ENCODE peak calls at places on chromosomes 4 and X, in eight cellular contexts. One of them, this sample, is unnamed.

GRCh38 chr4:121655320-121656268 is 41.2 kb downstream of the ANXA5 start:
- DNase-seq in MM.1S: no peak
- DNase-seq in GM20000: no peak
- DNase-seq in B cell: no peak
- DNase-seq in GM23338: no peak
- DNase-seq in testis: no peak
- DNase-seq in left ventricle myocardium inferior: no peak
- DNase-seq in nephron progenitor cell: no peak
- DNase-seq in this sample: no peak

GRCh38 chr4:113636877-113637276 is 124.7 kb downstream of the CAMK2D start:
- DNase-seq in MM.1S: peak; percentile 78
- DNase-seq in GM20000: no peak
- DNase-seq in B cell: peak; percentile 54
- DNase-seq in GM23338: no peak
- DNase-seq in testis: no peak
- DNase-seq in left ventricle myocardium inferior: no peak
- DNase-seq in nephron progenitor cell: no peak
- DNase-seq in this sample: no peak

GRCh38 chrX:19981987-19982386 is 8.9 kb downstream of the BCLAF3 start:
- DNase-seq in MM.1S: no peak
- DNase-seq in GM20000: no peak
- DNase-seq in B cell: no peak
- DNase-seq in GM23338: no peak
- DNase-seq in testis: no peak
- DNase-seq in left ventricle myocardium inferior: no peak
- DNase-seq in nephron progenitor cell: no peak
- DNase-seq in this sample: no peak

GRCh38 chr4:25030283-25031076 is at the start of gene LGI2:
- DNase-seq in MM.1S: peak; percentile 50
- DNase-seq in GM20000: peak; percentile 33
- DNase-seq in B cell: no peak
- DNase-seq in GM23338: peak; percentile 63
- DNase-seq in testis: peak; percentile 65
- DNase-seq in left ventricle myocardium inferior: peak; percentile 52
- DNase-seq in nephron progenitor cell: peak; percentile 81
- DNase-seq in this sample: peak; percentile 24

GRCh38 chr4:38034986-38035882 is 75.0 kb downstream of the PTTG2 start:
- DNase-seq in MM.1S: peak; percentile 73
- DNase-seq in GM20000: peak; percentile 69
- DNase-seq in B cell: no peak
- DNase-seq in GM23338: peak; percentile 91
- DNase-seq in testis: peak; percentile 64
- DNase-seq in left ventricle myocardium inferior: no peak
- DNase-seq in nephron progenitor cell: no peak
- DNase-seq in this sample: peak; percentile 70

GRCh38 chr4:145732416-145732815 is 52.5 kb downstream of the C4orf51 start:
- DNase-seq in MM.1S: no peak
- DNase-seq in GM20000: no peak
- DNase-seq in B cell: no peak
- DNase-seq in GM23338: peak; percentile 34
- DNase-seq in testis: no peak
- DNase-seq in left ventricle myocardium inferior: no peak
- DNase-seq in nephron progenitor cell: no peak
- DNase-seq in this sample: no peak

GRCh38 chrX:66045894-66046293 is 6.0 kb upstream of the VSIG4 start:
- DNase-seq in MM.1S: no peak
- DNase-seq in GM20000: no peak
- DNase-seq in B cell: no peak
- DNase-seq in GM23338: no peak
- DNase-seq in testis: no peak
- DNase-seq in left ventricle myocardium inferior: no peak
- DNase-seq in nephron progenitor cell: no peak
- DNase-seq in this sample: no peak

GRCh38 chrX:7272301-7272700 is 124.3 kb upstream of the PUDP start:
- DNase-seq in MM.1S: no peak
- DNase-seq in GM20000: no peak
- DNase-seq in B cell: no peak
- DNase-seq in GM23338: no peak
- DNase-seq in testis: no peak
- DNase-seq in left ventricle myocardium inferior: no peak
- DNase-seq in nephron progenitor cell: no peak
- DNase-seq in this sample: no peak

GRCh38 chr4:155433636-155434360 is 57.0 kb upstream of the MAP9 start:
- DNase-seq in MM.1S: no peak
- DNase-seq in GM20000: no peak
- DNase-seq in B cell: no peak
- DNase-seq in GM23338: no peak
- DNase-seq in testis: no peak
- DNase-seq in left ventricle myocardium inferior: no peak
- DNase-seq in nephron progenitor cell: no peak
- DNase-seq in this sample: no peak

GRCh38 chr4:121794505-121795192 is 6.5 kb upstream of the EXOSC9 start:
- DNase-seq in MM.1S: no peak
- DNase-seq in GM20000: no peak
- DNase-seq in B cell: no peak
- DNase-seq in GM23338: peak; percentile 51
- DNase-seq in testis: no peak
- DNase-seq in left ventricle myocardium inferior: no peak
- DNase-seq in nephron progenitor cell: no peak
- DNase-seq in this sample: no peak

GRCh38 chrX:102697506-102697905 is 14.7 kb upstream of the GPRASP2 start:
- DNase-seq in MM.1S: no peak
- DNase-seq in GM20000: no peak
- DNase-seq in B cell: no peak
- DNase-seq in GM23338: no peak
- DNase-seq in testis: no peak
- DNase-seq in left ventricle myocardium inferior: no peak
- DNase-seq in nephron progenitor cell: no peak
- DNase-seq in this sample: no peak

GRCh38 chrX:25204182-25204581 is 188.4 kb upstream of the ARX start:
- DNase-seq in MM.1S: no peak
- DNase-seq in GM20000: no peak
- DNase-seq in B cell: no peak
- DNase-seq in GM23338: no peak
- DNase-seq in testis: no peak
- DNase-seq in left ventricle myocardium inferior: no peak
- DNase-seq in nephron progenitor cell: no peak
- DNase-seq in this sample: no peak

GRCh38 chrX:25202827-25203226 is 187.1 kb upstream of the ARX start:
- DNase-seq in MM.1S: no peak
- DNase-seq in GM20000: no peak
- DNase-seq in B cell: no peak
- DNase-seq in GM23338: no peak
- DNase-seq in testis: no peak
- DNase-seq in left ventricle myocardium inferior: no peak
- DNase-seq in nephron progenitor cell: no peak
- DNase-seq in this sample: no peak

GRCh38 chrX:25207803-25208202 is 192.0 kb upstream of the ARX start:
- DNase-seq in MM.1S: no peak
- DNase-seq in GM20000: no peak
- DNase-seq in B cell: no peak
- DNase-seq in GM23338: no peak
- DNase-seq in testis: no peak
- DNase-seq in left ventricle myocardium inferior: no peak
- DNase-seq in nephron progenitor cell: no peak
- DNase-seq in this sample: no peak

GRCh38 chrX:25206761-25207160 is 191.0 kb upstream of the ARX start:
- DNase-seq in MM.1S: no peak
- DNase-seq in GM20000: no peak
- DNase-seq in B cell: no peak
- DNase-seq in GM23338: no peak
- DNase-seq in testis: no peak
- DNase-seq in left ventricle myocardium inferior: no peak
- DNase-seq in nephron progenitor cell: no peak
- DNase-seq in this sample: no peak
- TF ChIP-seq CTCF in MM.1S: no peak
- TF ChIP-seq CTCF in GM20000: no peak
- TF ChIP-seq CTCF in B cell: no peak
- TF ChIP-seq CTCF in GM23338: no peak
- TF ChIP-seq CTCF in testis: no peak
- TF ChIP-seq CTCF in left ventricle myocardium inferior: no peak
- TF ChIP-seq CTCF in nephron progenitor cell: no peak
- TF ChIP-seq CTCF in this sample: no peak

GRCh38 chr4:153159728-153160221 is 44.5 kb upstream of the TRIM2 start:
- DNase-seq in MM.1S: no peak
- DNase-seq in GM20000: no peak
- DNase-seq in B cell: no peak
- DNase-seq in GM23338: no peak
- DNase-seq in testis: no peak
- DNase-seq in left ventricle myocardium inferior: no peak
- DNase-seq in nephron progenitor cell: no peak
- DNase-seq in this sample: no peak

GRCh38 chr4:153161599-153161971 is 42.7 kb upstream of the TRIM2 start:
- DNase-seq in MM.1S: no peak
- DNase-seq in GM20000: no peak
- DNase-seq in B cell: no peak
- DNase-seq in GM23338: no peak
- DNase-seq in testis: no peak
- DNase-seq in left ventricle myocardium inferior: no peak
- DNase-seq in nephron progenitor cell: no peak
- DNase-seq in this sample: no peak

GRCh38 chr4:153156263-153156662 is 48.0 kb upstream of the TRIM2 start:
- DNase-seq in MM.1S: no peak
- DNase-seq in GM20000: no peak
- DNase-seq in B cell: no peak
- DNase-seq in GM23338: peak; percentile 71
- DNase-seq in testis: no peak
- DNase-seq in left ventricle myocardium inferior: no peak
- DNase-seq in nephron progenitor cell: peak; percentile 28
- DNase-seq in this sample: no peak

GRCh38 chr4:153160856-153161598 is 43.2 kb upstream of the TRIM2 start:
- DNase-seq in MM.1S: no peak
- DNase-seq in GM20000: no peak
- DNase-seq in B cell: no peak
- DNase-seq in GM23338: no peak
- DNase-seq in testis: no peak
- DNase-seq in left ventricle myocardium inferior: no peak
- DNase-seq in nephron progenitor cell: no peak
- DNase-seq in this sample: no peak

DNA sequence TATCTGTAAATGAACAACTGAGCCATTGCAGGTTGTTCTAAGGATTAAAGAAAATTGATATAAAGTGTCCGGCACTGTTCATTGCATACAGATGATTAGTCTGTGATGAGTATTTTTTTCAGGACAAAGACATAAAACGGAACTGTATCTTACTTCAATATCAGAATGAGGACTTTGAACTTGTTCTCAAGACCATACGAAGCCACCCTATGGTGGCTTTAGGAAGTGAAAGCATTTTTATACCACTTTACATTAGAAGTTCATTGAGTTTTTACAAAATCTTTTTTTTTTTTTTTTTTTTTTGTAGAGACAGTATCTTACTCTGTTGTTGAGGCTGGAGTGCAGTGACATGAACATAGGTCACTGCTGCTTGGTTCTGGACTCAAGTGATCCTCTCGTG is 45.2 kb upstream of the TRIM2 start:
- DNase-seq in MM.1S: no peak
- DNase-seq in GM20000: no peak
- DNase-seq in B cell: no peak
- DNase-seq in GM23338: no peak
- DNase-seq in testis: no peak
- DNase-seq in left ventricle myocardium inferior: no peak
- DNase-seq in nephron progenitor cell: no peak
- DNase-seq in this sample: no peak
- TF ChIP-seq CTCF in MM.1S: peak; percentile 16
- TF ChIP-seq CTCF in GM20000: no peak
- TF ChIP-seq CTCF in B cell: no peak
- TF ChIP-seq CTCF in GM23338: peak; percentile 13
- TF ChIP-seq CTCF in testis: no peak
- TF ChIP-seq CTCF in left ventricle myocardium inferior: no peak
- TF ChIP-seq CTCF in nephron progenitor cell: no peak
- TF ChIP-seq CTCF in this sample: no peak

DNA sequence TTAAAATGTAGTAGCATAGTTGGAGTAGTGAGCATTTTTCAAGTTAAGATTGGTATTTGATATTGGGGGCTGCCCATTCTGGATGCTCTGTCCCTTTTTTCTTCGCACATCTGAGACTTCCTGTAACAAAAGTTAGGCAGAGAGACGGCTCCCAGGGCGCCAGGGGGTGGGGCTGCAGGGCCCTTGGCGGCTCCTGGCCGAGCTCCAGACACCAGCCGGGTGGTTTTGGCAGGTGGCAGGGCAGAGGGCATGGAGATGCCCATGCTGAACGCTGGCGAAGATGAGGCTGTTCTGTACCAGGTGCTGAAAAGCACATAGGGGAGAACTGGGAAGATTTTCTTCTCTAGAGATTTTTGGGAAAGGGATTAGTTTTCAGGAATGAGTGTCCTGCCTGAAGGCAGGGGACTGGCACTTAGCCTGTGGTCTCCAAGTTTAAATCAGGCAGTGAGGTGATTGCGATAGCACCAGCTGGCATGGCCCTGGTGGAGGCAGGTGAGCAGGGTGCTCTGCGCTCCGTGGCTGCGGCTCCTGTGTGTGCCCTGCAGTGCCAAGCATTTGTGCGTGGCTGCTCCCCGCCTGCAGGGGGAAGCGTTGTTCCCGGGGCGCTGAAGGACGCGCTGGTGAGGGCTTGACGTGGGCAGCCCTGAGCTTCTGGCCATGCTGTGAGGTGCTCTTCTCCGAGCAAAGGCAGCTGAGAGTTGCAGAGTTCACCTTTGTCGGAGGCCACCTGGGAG is 23.6 kb upstream of the HGFAC start:
- DNase-seq in MM.1S: no peak
- DNase-seq in GM20000: no peak
- DNase-seq in B cell: no peak
- DNase-seq in GM23338: peak; percentile 41
- DNase-seq in testis: no peak
- DNase-seq in left ventricle myocardium inferior: peak; percentile 18
- DNase-seq in nephron progenitor cell: no peak
- DNase-seq in this sample: no peak
- TF ChIP-seq CTCF in MM.1S: peak; percentile 14
- TF ChIP-seq CTCF in GM20000: no peak
- TF ChIP-seq CTCF in B cell: no peak
- TF ChIP-seq CTCF in GM23338: peak; percentile 49
- TF ChIP-seq CTCF in testis: no peak
- TF ChIP-seq CTCF in left ventricle myocardium inferior: no peak
- TF ChIP-seq CTCF in nephron progenitor cell: no peak
- TF ChIP-seq CTCF in this sample: no peak

GRCh38 chr4:82551734-82552133 is 10.1 kb downstream of the TMEM150C start:
- DNase-seq in MM.1S: no peak
- DNase-seq in GM20000: no peak
- DNase-seq in B cell: no peak
- DNase-seq in GM23338: no peak
- DNase-seq in testis: no peak
- DNase-seq in left ventricle myocardium inferior: no peak
- DNase-seq in nephron progenitor cell: no peak
- DNase-seq in this sample: no peak

GRCh38 chr4:82560853-82561744 is 689 bp downstream of the TMEM150C start:
- DNase-seq in MM.1S: no peak
- DNase-seq in GM20000: peak; percentile 36
- DNase-seq in B cell: no peak
- DNase-seq in GM23338: peak; percentile 50
- DNase-seq in testis: no peak
- DNase-seq in left ventricle myocardium inferior: no peak
- DNase-seq in nephron progenitor cell: no peak
- DNase-seq in this sample: no peak

GRCh38 chr4:82559735-82560120 is 2.1 kb downstream of the TMEM150C start:
- DNase-seq in MM.1S: no peak
- DNase-seq in GM20000: no peak
- DNase-seq in B cell: no peak
- DNase-seq in GM23338: no peak
- DNase-seq in testis: no peak
- DNase-seq in left ventricle myocardium inferior: no peak
- DNase-seq in nephron progenitor cell: no peak
- DNase-seq in this sample: no peak

GRCh38 chr4:82553020-82553419 is 8.8 kb downstream of the TMEM150C start:
- DNase-seq in MM.1S: no peak
- DNase-seq in GM20000: no peak
- DNase-seq in B cell: no peak
- DNase-seq in GM23338: no peak
- DNase-seq in testis: no peak
- DNase-seq in left ventricle myocardium inferior: no peak
- DNase-seq in nephron progenitor cell: no peak
- DNase-seq in this sample: no peak

GRCh38 chr4:82555279-82555678 is 6.5 kb downstream of the TMEM150C start:
- DNase-seq in MM.1S: no peak
- DNase-seq in GM20000: no peak
- DNase-seq in B cell: no peak
- DNase-seq in GM23338: peak; percentile 51
- DNase-seq in testis: no peak
- DNase-seq in left ventricle myocardium inferior: no peak
- DNase-seq in nephron progenitor cell: no peak
- DNase-seq in this sample: no peak
- TF ChIP-seq CTCF in MM.1S: no peak
- TF ChIP-seq CTCF in GM20000: no peak
- TF ChIP-seq CTCF in B cell: no peak
- TF ChIP-seq CTCF in GM23338: peak; percentile 29
- TF ChIP-seq CTCF in testis: no peak
- TF ChIP-seq CTCF in left ventricle myocardium inferior: no peak
- TF ChIP-seq CTCF in nephron progenitor cell: no peak
- TF ChIP-seq CTCF in this sample: no peak